ENCODE peak calls at places on chromosomes 16 and 17, in five cellular contexts. C is H54, X is AG08395, J is NCI-H774, N is body of pancreas. V is an unnamed sample.

GRCh38 chr17:80512233-80512632 is 32.4 kb upstream of the RPTOR start:
- DNase-seq in C (peak; percentile 97), X (peak; percentile 88), J (no peak), N (no peak), V (no peak)

GRCh38 chr17:71409712-71410111 is 711.1 kb upstream of the SOX9 start:
- DNase-seq in C (peak; percentile 27), X (peak; percentile 72), J (no peak), N (no peak), V (no peak)

GRCh38 chr16:49932943-49933342 is 77.0 kb upstream of the ZNF423 start:
- DNase-seq in C (no peak), X (peak; percentile 56), J (no peak), N (no peak), V (no peak)

GRCh38 chr17:56985371-56986162 is 7.6 kb downstream of the SCPEP1 start:
- DNase-seq in C (no peak), X (no peak), J (no peak), N (no peak), V (no peak)

GRCh38 chr17:49715221-49715620 is 7.5 kb upstream of the SLC35B1 start:
- DNase-seq in C (no peak), X (no peak), J (no peak), N (no peak), V (no peak)

GRCh38 chr17:29622337-29623282 is at the start of gene CORO6:
- DNase-seq in C (no peak), X (peak; percentile 75), J (peak; percentile 42), N (peak; percentile 37), V (peak; percentile 52)

GRCh38 chr16:89912627-89913026 is 6.0 kb upstream of the MC1R start:
- DNase-seq in C (no peak), X (no peak), J (no peak), N (no peak), V (no peak)

GRCh38 chr16:1534021-1535020 is 855 bp downstream of the TMEM204 start:
- DNase-seq in C (no peak), X (no peak), J (no peak), N (no peak), V (no peak)

GRCh38 chr17:57755479-57756070 is 10.5 kb upstream of the CCDC182 start:
- DNase-seq in C (no peak), X (no peak), J (no peak), N (no peak), V (no peak)

GRCh38 chr17:36069131-36069530 is 5.1 kb downstream of the CCL18 start:
- DNase-seq in C (no peak), X (no peak), J (no peak), N (no peak), V (no peak)

GRCh38 chr16:72884037-72884436 is 163.9 kb downstream of the ZFHX3 start:
- DNase-seq in C (peak; percentile 33), X (peak; percentile 24), J (no peak), N (no peak), V (no peak)

GRCh38 chr17:8068736-8069586 is 18.6 kb downstream of the ALOX12B start:
- DNase-seq in C (no peak), X (no peak), J (no peak), N (peak; percentile 51), V (no peak)

GRCh38 chr17:69710926-69711325 is 296.4 kb downstream of the MAP2K6 start:
- DNase-seq in C (no peak), X (no peak), J (no peak), N (no peak), V (no peak)

GRCh38 chr17:20965492-20965891 is 77.3 kb downstream of the USP22 start:
- DNase-seq in C (no peak), X (no peak), J (no peak), N (no peak), V (no peak)

GRCh38 chr17:28949185-28950016 is 1.9 kb downstream of the PHF12 start:
- DNase-seq in C (no peak), X (no peak), J (peak; percentile 23), N (peak; percentile 58), V (peak; percentile 65)

GRCh38 chr17:70158581-70158980 is 10.8 kb upstream of the KCNJ2 start:
- DNase-seq in C (no peak), X (no peak), J (no peak), N (no peak), V (no peak)

GRCh38 chr16:69890891-69891282 is 60.2 kb upstream of the CLEC18A start:
- DNase-seq in C (no peak), X (no peak), J (no peak), N (no peak), V (no peak)

GRCh38 chr17:17358060-17358751 is 55.0 kb downstream of the NT5M start:
- DNase-seq in C (no peak), X (no peak), J (no peak), N (no peak), V (no peak)

GRCh38 chr17:76569607-76570279 is 15.9 kb downstream of the ST6GALNAC2 start:
- DNase-seq in C (peak; percentile 67), X (no peak), J (no peak), N (peak; percentile 83), V (peak; percentile 97)

GRCh38 chr16:89705006-89705405 is 3.5 kb upstream of the SPATA2L start:
- DNase-seq in C (no peak), X (no peak), J (no peak), N (no peak), V (no peak)

GRCh38 chr16:2976673-2977072 is 3.6 kb downstream of the PKMYT1 start:
- DNase-seq in C (no peak), X (no peak), J (no peak), N (no peak), V (no peak)